ENCODE peak calls at places on chromosomes 5 and 9, in seven cellular contexts. Y is RWPE1; R is Calu3; G is stimulated activated CD4-positive, alpha-beta T cell treated with anti-CD3 and anti-CD28 coated beads, TNF-alpha, amount 100 ng/mL, for 48 hours; F is NCI-H1694 treated with DMSO at 0.1 percent for 48 hours; N is renal cortical epithelial cell; S is lung. E is an unnamed sample.
A peak's percentile ranks its signal among the peaks of the same experiment; 100 is the strongest.

GRCh38 chr9:133767625-133768024 is 29.5 kb upstream of the SARDH start:
- DNase-seq in G (no peak), R (no peak), F (no peak), Y (no peak), S (no peak), N (no peak), E (no peak)

GRCh38 chr5:68344447-68345111 is 129.0 kb downstream of the PIK3R1 start:
- DNase-seq in S (no peak), R (peak; percentile 17), G (peak; percentile 13), N (peak; percentile 96), Y (peak; percentile 83), F (no peak), E (peak; percentile 15)

GRCh38 chr5:134945041-134945440 is 22.7 kb upstream of the CATSPER3 start:
- DNase-seq in F (no peak), G (no peak), Y (no peak), R (no peak), N (no peak), S (no peak), E (no peak)

GRCh38 chr5:141356950-141357349 is 2.1 kb downstream of the PCDHGA4 start:
- DNase-seq in Y (no peak), S (no peak), G (no peak), F (no peak), R (no peak), N (no peak), E (no peak)

GRCh38 chr5:133341915-133342710 is 270.2 kb downstream of the FSTL4 start:
- DNase-seq in N (no peak), F (no peak), G (no peak), S (no peak), R (no peak), Y (no peak), E (no peak)

GRCh38 chr5:61450170-61450815 is 118.2 kb downstream of the ZSWIM6 start:
- DNase-seq in G (no peak), Y (peak; percentile 86), N (peak; percentile 95), F (no peak), R (peak; percentile 30), S (no peak), E (peak; percentile 49)

GRCh38 chr9:13648676-13649075 is 369.2 kb upstream of the MPDZ start:
- DNase-seq in F (no peak), S (no peak), N (no peak), R (peak; percentile 3), Y (peak; percentile 9), G (no peak), E (no peak)

GRCh38 chr5:493758-494157 is 30.5 kb downstream of the SLC9A3 start:
- DNase-seq in G (no peak), N (no peak), R (no peak), Y (no peak), S (no peak), F (no peak), E (no peak)

GRCh38 chr5:135493406-135494180 is 41.4 kb upstream of the TIFAB start:
- DNase-seq in Y (peak; percentile 92), G (no peak), R (no peak), S (no peak), F (no peak), N (peak; percentile 80), E (peak; percentile 62)